ENCODE peak calls at places on chromosomes 2 and 18, in six cellular contexts. One of them, this sample, is unnamed.

GRCh38 chr2:48572797-48573196 is 42.8 kb downstream of the STON1 start:
- DNase-seq in breast epithelium: no peak
- DNase-seq in ovary: no peak
- DNase-seq in IMR-90: no peak
- DNase-seq in spleen: no peak
- DNase-seq in body of pancreas: no peak
- DNase-seq in this sample: no peak

GRCh38 chr2:152097291-152098032 is 1.4 kb downstream of the CACNB4 start:
- DNase-seq in breast epithelium: no peak
- DNase-seq in ovary: no peak
- DNase-seq in IMR-90: peak; percentile 19
- DNase-seq in spleen: no peak
- DNase-seq in body of pancreas: peak; percentile 14
- DNase-seq in this sample: no peak

GRCh38 chr2:218476676-218477075 is 57.8 kb downstream of the VIL1 start:
- DNase-seq in breast epithelium: no peak
- DNase-seq in ovary: peak; percentile 53
- DNase-seq in IMR-90: peak; percentile 46
- DNase-seq in spleen: no peak
- DNase-seq in body of pancreas: peak; percentile 16
- DNase-seq in this sample: no peak

GRCh38 chr2:174011796-174012195 is 46.6 kb upstream of the SP3 start:
- DNase-seq in breast epithelium: no peak
- DNase-seq in ovary: no peak
- DNase-seq in IMR-90: no peak
- DNase-seq in spleen: no peak
- DNase-seq in body of pancreas: no peak
- DNase-seq in this sample: no peak

GRCh38 chr2:8582850-8583399 is 98.9 kb upstream of the ID2 start:
- DNase-seq in breast epithelium: no peak
- DNase-seq in ovary: no peak
- DNase-seq in IMR-90: no peak
- DNase-seq in spleen: peak; percentile 80
- DNase-seq in body of pancreas: no peak
- DNase-seq in this sample: no peak

GRCh38 chr2:43269706-43270105 is 43.3 kb upstream of the ZFP36L2 start:
- DNase-seq in breast epithelium: no peak
- DNase-seq in ovary: peak; percentile 76
- DNase-seq in IMR-90: peak; percentile 81
- DNase-seq in spleen: no peak
- DNase-seq in body of pancreas: peak; percentile 33
- DNase-seq in this sample: no peak

GRCh38 chr2:146317959-146318358 is 1526.9 kb upstream of the ACVR2A start:
- DNase-seq in breast epithelium: no peak
- DNase-seq in ovary: no peak
- DNase-seq in IMR-90: peak; percentile 93
- DNase-seq in spleen: no peak
- DNase-seq in body of pancreas: no peak
- DNase-seq in this sample: no peak

GRCh38 chr2:71454221-71455010 is 1.1 kb downstream of the DYSF start:
- DNase-seq in breast epithelium: no peak
- DNase-seq in ovary: no peak
- DNase-seq in IMR-90: no peak
- DNase-seq in spleen: peak; percentile 83
- DNase-seq in body of pancreas: no peak
- DNase-seq in this sample: no peak

GRCh38 chr18:78904179-78904531 is 75.5 kb upstream of the SALL3 start:
- DNase-seq in breast epithelium: no peak
- DNase-seq in ovary: no peak
- DNase-seq in IMR-90: no peak
- DNase-seq in spleen: no peak
- DNase-seq in body of pancreas: no peak
- DNase-seq in this sample: no peak

GRCh38 chr2:9188823-9189222 is 17.8 kb upstream of the ASAP2 start:
- DNase-seq in breast epithelium: no peak
- DNase-seq in ovary: no peak
- DNase-seq in IMR-90: no peak
- DNase-seq in spleen: no peak
- DNase-seq in body of pancreas: no peak
- DNase-seq in this sample: no peak

GRCh38 chr2:222598611-222599010 is 57.3 kb downstream of the FARSB start:
- DNase-seq in breast epithelium: no peak
- DNase-seq in ovary: no peak
- DNase-seq in IMR-90: no peak
- DNase-seq in spleen: no peak
- DNase-seq in body of pancreas: no peak
- DNase-seq in this sample: no peak

GRCh38 chr2:45571940-45572339 is 39.1 kb downstream of the SRBD1 start:
- DNase-seq in breast epithelium: no peak
- DNase-seq in ovary: no peak
- DNase-seq in IMR-90: no peak
- DNase-seq in spleen: no peak
- DNase-seq in body of pancreas: no peak
- DNase-seq in this sample: no peak

GRCh38 chr18:9706081-9706935 is 1.8 kb upstream of the RAB31 start:
- DNase-seq in breast epithelium: no peak
- DNase-seq in ovary: no peak
- DNase-seq in IMR-90: peak; percentile 28
- DNase-seq in spleen: no peak
- DNase-seq in body of pancreas: no peak
- DNase-seq in this sample: no peak

DNA sequence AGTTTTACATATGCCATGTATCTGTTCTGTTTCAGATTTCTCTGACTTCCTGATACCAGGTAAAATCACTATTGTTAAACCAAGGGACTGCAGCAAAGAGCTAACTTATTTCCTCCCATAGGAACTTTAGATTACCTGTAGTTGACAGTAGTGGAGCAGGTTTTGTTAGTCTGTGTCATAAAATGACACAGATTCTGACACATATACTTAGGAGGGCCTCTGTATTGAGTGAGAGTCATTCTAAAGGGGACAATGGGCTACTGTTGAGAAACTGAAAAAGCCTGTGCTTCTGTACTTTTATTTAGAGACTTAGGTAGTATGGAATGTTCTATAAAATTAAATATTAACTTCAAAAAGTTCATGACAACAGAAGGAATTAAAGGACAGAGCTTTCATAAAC is 48.2 kb downstream of the KCMF1 start:
- DNase-seq in breast epithelium: no peak
- DNase-seq in ovary: no peak
- DNase-seq in IMR-90: no peak
- DNase-seq in spleen: no peak
- DNase-seq in body of pancreas: no peak
- DNase-seq in this sample: no peak
- H3K27ac ChIP-seq in breast epithelium: no peak overlapping the region
- H3K27ac ChIP-seq in ovary: no peak overlapping the region
- H3K27ac ChIP-seq in IMR-90: no peak overlapping the region
- H3K27ac ChIP-seq in spleen: no peak overlapping the region
- H3K27ac ChIP-seq in body of pancreas: peak overlapping the region; percentile 55
- H3K27ac ChIP-seq in this sample: peak overlapping the region; percentile 79

GRCh38 chr18:76458522-76459311 is 36.3 kb downstream of the ZNF516 start:
- DNase-seq in breast epithelium: peak; percentile 11
- DNase-seq in ovary: peak; percentile 8
- DNase-seq in IMR-90: no peak
- DNase-seq in spleen: peak; percentile 57
- DNase-seq in body of pancreas: no peak
- DNase-seq in this sample: no peak
- H3K4me1 ChIP-seq in breast epithelium: peaks cover 13% of the 10 kb centered on the region
- H3K4me1 ChIP-seq in ovary: peaks cover 37% of the 10 kb centered on the region
- H3K4me1 ChIP-seq in IMR-90: peaks cover 45% of the 10 kb centered on the region
- H3K4me1 ChIP-seq in spleen: peaks cover 34% of the 10 kb centered on the region
- H3K4me1 ChIP-seq in body of pancreas: peaks cover 38% of the 10 kb centered on the region
- H3K4me1 ChIP-seq in this sample: peaks cover 27% of the 10 kb centered on the region

DNA sequence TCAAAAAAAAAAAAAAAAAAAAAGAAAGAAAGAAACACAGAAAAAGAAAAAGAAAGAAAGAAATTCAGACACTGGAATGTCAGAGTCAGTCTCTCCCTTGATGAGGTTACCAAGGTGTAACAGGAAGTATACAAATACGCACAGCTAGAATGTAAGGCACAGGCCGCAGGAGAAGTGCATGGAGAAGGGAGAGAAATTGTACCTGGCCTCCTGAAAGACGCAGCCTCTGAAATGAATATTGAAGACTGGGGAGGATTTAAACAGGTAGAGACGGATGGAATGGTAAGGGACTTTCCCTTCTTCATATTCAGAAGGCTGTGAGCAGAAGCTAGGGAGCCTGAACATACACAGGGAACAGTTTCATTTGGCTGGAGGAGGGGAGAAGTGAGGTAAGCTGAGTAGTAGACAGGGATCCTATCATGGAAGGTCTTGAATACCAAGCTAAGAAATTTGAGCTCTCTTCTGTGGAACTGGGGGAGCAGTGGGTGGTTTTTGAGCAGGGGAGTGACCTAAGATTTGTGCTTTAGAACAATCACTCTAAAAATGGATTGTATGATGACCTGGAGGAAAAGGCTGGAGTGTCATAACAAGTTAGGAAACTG is 112.7 kb downstream of the ANKRD44 start:
- DNase-seq in breast epithelium: no peak
- DNase-seq in ovary: no peak
- DNase-seq in IMR-90: no peak
- DNase-seq in spleen: no peak
- DNase-seq in body of pancreas: no peak
- DNase-seq in this sample: no peak
- TF ChIP-seq POLR2A in breast epithelium: no peak
- TF ChIP-seq POLR2A in ovary: no peak
- TF ChIP-seq POLR2A in IMR-90: no peak
- TF ChIP-seq POLR2A in spleen: no peak
- TF ChIP-seq POLR2A in body of pancreas: no peak
- TF ChIP-seq POLR2A in this sample: no peak

GRCh38 chr18:36655894-36656293 is 172.9 kb downstream of the TPGS2 start:
- DNase-seq in breast epithelium: no peak
- DNase-seq in ovary: no peak
- DNase-seq in IMR-90: no peak
- DNase-seq in spleen: no peak
- DNase-seq in body of pancreas: no peak
- DNase-seq in this sample: no peak

GRCh38 chr18:36662000-36662399 is 166.8 kb downstream of the TPGS2 start:
- DNase-seq in breast epithelium: no peak
- DNase-seq in ovary: peak; percentile 12
- DNase-seq in IMR-90: peak; percentile 28
- DNase-seq in spleen: no peak
- DNase-seq in body of pancreas: no peak
- DNase-seq in this sample: no peak

GRCh38 chr18:36655074-36655473 is 173.7 kb downstream of the TPGS2 start:
- DNase-seq in breast epithelium: no peak
- DNase-seq in ovary: no peak
- DNase-seq in IMR-90: no peak
- DNase-seq in spleen: no peak
- DNase-seq in body of pancreas: no peak
- DNase-seq in this sample: no peak

GRCh38 chr18:36660311-36660710 is 168.5 kb downstream of the TPGS2 start:
- DNase-seq in breast epithelium: no peak
- DNase-seq in ovary: no peak
- DNase-seq in IMR-90: no peak
- DNase-seq in spleen: no peak
- DNase-seq in body of pancreas: no peak
- DNase-seq in this sample: no peak

GRCh38 chr18:36658611-36659010 is 170.2 kb downstream of the TPGS2 start:
- DNase-seq in breast epithelium: no peak
- DNase-seq in ovary: no peak
- DNase-seq in IMR-90: no peak
- DNase-seq in spleen: no peak
- DNase-seq in body of pancreas: no peak
- DNase-seq in this sample: no peak
- H3K27ac ChIP-seq in breast epithelium: no peak overlapping the region
- H3K27ac ChIP-seq in ovary: no peak overlapping the region
- H3K27ac ChIP-seq in IMR-90: no peak overlapping the region
- H3K27ac ChIP-seq in spleen: no peak overlapping the region
- H3K27ac ChIP-seq in body of pancreas: no peak overlapping the region
- H3K27ac ChIP-seq in this sample: no peak overlapping the region

GRCh38 chr2:85259865-85260264 is 67.9 kb downstream of the TGOLN2 start:
- DNase-seq in breast epithelium: no peak
- DNase-seq in ovary: no peak
- DNase-seq in IMR-90: no peak
- DNase-seq in spleen: peak; percentile 40
- DNase-seq in body of pancreas: no peak
- DNase-seq in this sample: no peak

GRCh38 chr2:85266424-85267041 is 61.3 kb downstream of the TGOLN2 start:
- DNase-seq in breast epithelium: no peak
- DNase-seq in ovary: peak; percentile 73
- DNase-seq in IMR-90: peak; percentile 56
- DNase-seq in spleen: peak; percentile 89
- DNase-seq in body of pancreas: peak; percentile 78
- DNase-seq in this sample: no peak

GRCh38 chr2:85263591-85263990 is 64.2 kb downstream of the TGOLN2 start:
- DNase-seq in breast epithelium: no peak
- DNase-seq in ovary: no peak
- DNase-seq in IMR-90: no peak
- DNase-seq in spleen: no peak
- DNase-seq in body of pancreas: no peak
- DNase-seq in this sample: no peak

GRCh38 chr2:85265304-85265703 is 62.5 kb downstream of the TGOLN2 start:
- DNase-seq in breast epithelium: no peak
- DNase-seq in ovary: no peak
- DNase-seq in IMR-90: no peak
- DNase-seq in spleen: no peak
- DNase-seq in body of pancreas: no peak
- DNase-seq in this sample: no peak

DNA sequence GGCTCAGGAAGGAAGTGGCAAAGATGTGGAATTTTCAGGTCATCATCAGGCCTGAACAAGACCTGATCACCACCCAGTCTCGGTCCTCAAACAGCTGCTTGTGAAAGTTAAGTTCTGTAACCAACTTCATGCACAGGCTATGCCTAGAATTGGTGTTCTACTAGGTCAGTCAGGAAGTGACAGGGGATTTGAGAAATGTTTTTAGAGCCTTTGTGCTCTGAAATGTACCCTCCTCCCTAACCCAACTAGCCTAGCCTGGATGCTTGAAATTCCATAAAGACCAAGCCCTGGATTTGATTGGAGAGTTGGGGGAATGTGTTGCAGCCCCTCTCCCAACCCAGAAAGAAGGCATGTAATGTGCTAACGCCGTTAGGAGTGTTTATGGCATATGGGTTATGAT is 63.3 kb downstream of the TGOLN2 start:
- DNase-seq in breast epithelium: no peak
- DNase-seq in ovary: no peak
- DNase-seq in IMR-90: peak; percentile 33
- DNase-seq in spleen: no peak
- DNase-seq in body of pancreas: no peak
- DNase-seq in this sample: no peak
- H3K4me1 ChIP-seq in breast epithelium: peaks cover 5% of the 10 kb centered on the region
- H3K4me1 ChIP-seq in ovary: peaks cover 11% of the 10 kb centered on the region
- H3K4me1 ChIP-seq in IMR-90: peaks cover 20% of the 10 kb centered on the region
- H3K4me1 ChIP-seq in spleen: peaks cover 20% of the 10 kb centered on the region
- H3K4me1 ChIP-seq in body of pancreas: peaks cover 11% of the 10 kb centered on the region
- H3K4me1 ChIP-seq in this sample: peaks cover 41% of the 10 kb centered on the region

GRCh38 chr2:187875836-187876235 is 321.6 kb upstream of the TFPI start:
- DNase-seq in breast epithelium: no peak
- DNase-seq in ovary: no peak
- DNase-seq in IMR-90: peak; percentile 43
- DNase-seq in spleen: no peak
- DNase-seq in body of pancreas: no peak
- DNase-seq in this sample: no peak
- TF ChIP-seq POLR2A in breast epithelium: no peak
- TF ChIP-seq POLR2A in ovary: no peak
- TF ChIP-seq POLR2A in IMR-90: no peak
- TF ChIP-seq POLR2A in spleen: no peak
- TF ChIP-seq POLR2A in body of pancreas: no peak
- TF ChIP-seq POLR2A in this sample: no peak

GRCh38 chr2:98554116-98554861 is 54.0 kb downstream of the COA5 start:
- DNase-seq in breast epithelium: no peak
- DNase-seq in ovary: no peak
- DNase-seq in IMR-90: no peak
- DNase-seq in spleen: peak; percentile 66
- DNase-seq in body of pancreas: no peak
- DNase-seq in this sample: no peak
- H3K27ac ChIP-seq in breast epithelium: no peak overlapping the region
- H3K27ac ChIP-seq in ovary: no peak overlapping the region
- H3K27ac ChIP-seq in IMR-90: no peak overlapping the region
- H3K27ac ChIP-seq in spleen: no peak overlapping the region
- H3K27ac ChIP-seq in body of pancreas: no peak overlapping the region
- H3K27ac ChIP-seq in this sample: no peak overlapping the region